ENCODE peak calls at places on chromosomes 5 and 9, in nine cellular contexts. F is transverse colon, N is prostate gland, R is sigmoid colon, P is K562, K is upper lobe of left lung, H is HCT116, J is breast epithelium, E is GM23338. L is an unnamed sample.

GRCh38 chr5:45417285-45417996 is 278.7 kb downstream of the HCN1 start:
- DNase-seq in F (no peak), N (no peak), R (no peak), P (no peak), K (no peak), H (no peak), J (no peak), E (no peak), L (no peak)

GRCh38 chr9:31574006-31574750 is 810.3 kb upstream of the ACO1 start:
- DNase-seq in F (no peak), N (no peak), R (no peak), P (no peak), K (no peak), H (no peak), J (no peak), E (no peak), L (no peak)

GRCh38 chr5:168132186-168132585 is 159.3 kb upstream of the WWC1 start:
- DNase-seq in F (no peak), N (no peak), R (no peak), P (no peak), K (no peak), H (no peak), J (no peak), E (no peak), L (no peak)

GRCh38 chr5:142420521-142420920 is 95.7 kb upstream of the SPRY4 start:
- DNase-seq in F (no peak), N (no peak), R (no peak), P (no peak), K (no peak), H (no peak), J (no peak), E (no peak), L (no peak)

GRCh38 chr5:55160493-55161209 is 680 bp downstream of the GPX8 start:
- DNase-seq in F (peak; percentile 61), N (peak; percentile 37), R (peak; percentile 86), P (peak; percentile 26), K (peak; percentile 25), H (peak; percentile 63), J (peak; percentile 49), E (peak; percentile 70), L (peak; percentile 34)

GRCh38 chr5:14153932-14154646 is 10.9 kb downstream of the TRIO start:
- DNase-seq in F (peak; percentile 78), N (peak; percentile 70), R (peak; percentile 93), P (no peak), K (peak; percentile 84), H (no peak), J (peak; percentile 51), E (peak; percentile 63), L (peak; percentile 58)

GRCh38 chr9:18429065-18429464 is 44.9 kb upstream of the ADAMTSL1 start:
- DNase-seq in F (no peak), N (no peak), R (no peak), P (no peak), K (no peak), H (no peak), J (no peak), E (no peak), L (no peak)

GRCh38 chr5:1522601-1523479 is 920 bp downstream of the LPCAT1 start:
- DNase-seq in F (peak; percentile 7), N (no peak), R (peak; percentile 63), P (peak; percentile 32), K (peak; percentile 20), H (no peak), J (no peak), E (no peak), L (peak; percentile 38)

GRCh38 chr5:32833127-32833526 is 122.0 kb downstream of the NPR3 start:
- DNase-seq in F (no peak), N (no peak), R (no peak), P (no peak), K (no peak), H (no peak), J (no peak), E (no peak), L (peak; percentile 34)

GRCh38 chr9:15404171-15404570 is 18.5 kb upstream of the SNAPC3 start:
- DNase-seq in F (no peak), N (no peak), R (no peak), P (no peak), K (no peak), H (no peak), J (no peak), E (no peak), L (no peak)

GRCh38 chr9:84744195-84744594 is 74.7 kb downstream of the NTRK2 start:
- DNase-seq in F (no peak), N (no peak), R (no peak), P (no peak), K (no peak), H (no peak), J (no peak), E (no peak), L (no peak)

GRCh38 chr9:80197661-80198060 is 625.9 kb downstream of the TLE4 start:
- DNase-seq in F (no peak), N (no peak), R (no peak), P (no peak), K (no peak), H (no peak), J (no peak), E (no peak), L (no peak)

GRCh38 chr9:101443358-101443757 is 7.8 kb upstream of the ALDOB start:
- DNase-seq in F (peak; percentile 14), N (no peak), R (peak; percentile 69), P (no peak), K (no peak), H (no peak), J (no peak), E (no peak), L (peak; percentile 87)

GRCh38 chr5:82375488-82376294 is 97.5 kb upstream of the RPS23 start:
- DNase-seq in F (no peak), N (no peak), R (no peak), P (no peak), K (no peak), H (no peak), J (no peak), E (no peak), L (no peak)

GRCh38 chr9:23887781-23888180 is 61.7 kb upstream of the ELAVL2 start:
- DNase-seq in F (no peak), N (no peak), R (no peak), P (no peak), K (no peak), H (no peak), J (no peak), E (no peak), L (no peak)

GRCh38 chr9:134554750-134555655 is 86.6 kb upstream of the COL5A1 start:
- DNase-seq in F (no peak), N (no peak), R (peak; percentile 63), P (no peak), K (no peak), H (no peak), J (no peak), E (no peak), L (no peak)

DNA sequence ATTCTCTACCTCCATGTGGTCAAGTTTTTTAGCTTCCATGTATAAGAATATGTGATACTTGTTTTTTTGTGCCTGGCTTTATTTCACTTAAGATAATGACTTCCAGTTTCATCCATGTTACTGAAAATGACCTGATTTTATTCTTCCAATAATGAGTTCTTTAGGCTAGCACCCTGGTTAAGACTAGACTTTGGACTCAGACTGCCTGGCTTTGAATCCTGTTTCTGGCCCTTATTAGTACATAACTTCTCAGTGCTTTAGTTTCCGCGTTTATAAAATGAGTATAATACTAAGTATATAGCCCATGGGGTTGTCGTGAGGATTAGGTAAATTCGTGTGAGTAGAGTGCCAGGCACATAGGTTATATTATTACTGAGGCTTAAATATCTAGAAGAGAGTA is 18.5 kb downstream of the KIAA1958 start:
- DNase-seq in F (no peak), N (no peak), R (no peak), P (no peak), K (no peak), H (no peak), J (no peak), E (no peak), L (no peak)
- H3K27ac ChIP-seq in F (no peak overlapping the region), N (no peak overlapping the region), R (no peak overlapping the region), P (no peak overlapping the region), K (no peak overlapping the region), H (no peak overlapping the region), J (no peak overlapping the region), E (peak overlapping the region; percentile 51), L (peak overlapping the region; percentile 11)

GRCh38 chr9:121508415-121508814 is 8.8 kb upstream of the GGTA1 start:
- DNase-seq in F (no peak), N (no peak), R (no peak), P (no peak), K (no peak), H (no peak), J (peak; percentile 45), E (peak; percentile 60), L (peak; percentile 41)

GRCh38 chr9:121509175-121509574 is 9.5 kb upstream of the GGTA1 start:
- DNase-seq in F (no peak), N (no peak), R (no peak), P (no peak), K (no peak), H (no peak), J (no peak), E (no peak), L (no peak)

GRCh38 chr9:121505903-121506640 is 6.4 kb upstream of the GGTA1 start:
- DNase-seq in F (no peak), N (no peak), R (no peak), P (no peak), K (no peak), H (no peak), J (no peak), E (no peak), L (no peak)

GRCh38 chr9:121510766-121511555 is 11.3 kb upstream of the GGTA1 start:
- DNase-seq in F (no peak), N (no peak), R (no peak), P (peak; percentile 17), K (no peak), H (no peak), J (no peak), E (no peak), L (no peak)
- H3K4me3 ChIP-seq in F (no peak overlapping the region), N (no peak overlapping the region), R (no peak overlapping the region), P (no peak overlapping the region), K (no peak overlapping the region), H (no peak overlapping the region), J (no peak overlapping the region), E (no peak overlapping the region), L (no peak overlapping the region)

GRCh38 chr9:103681435-103681834 is 412.7 kb upstream of the SMC2 start:
- DNase-seq in F (no peak), N (no peak), R (no peak), P (no peak), K (no peak), H (no peak), J (no peak), E (no peak), L (no peak)
- TF ChIP-seq POLR2AphosphoS5 in F (no peak), N (no peak), R (no peak), P (no peak), K (no peak), H (no peak), J (no peak), E (no peak), L (no peak)

DNA sequence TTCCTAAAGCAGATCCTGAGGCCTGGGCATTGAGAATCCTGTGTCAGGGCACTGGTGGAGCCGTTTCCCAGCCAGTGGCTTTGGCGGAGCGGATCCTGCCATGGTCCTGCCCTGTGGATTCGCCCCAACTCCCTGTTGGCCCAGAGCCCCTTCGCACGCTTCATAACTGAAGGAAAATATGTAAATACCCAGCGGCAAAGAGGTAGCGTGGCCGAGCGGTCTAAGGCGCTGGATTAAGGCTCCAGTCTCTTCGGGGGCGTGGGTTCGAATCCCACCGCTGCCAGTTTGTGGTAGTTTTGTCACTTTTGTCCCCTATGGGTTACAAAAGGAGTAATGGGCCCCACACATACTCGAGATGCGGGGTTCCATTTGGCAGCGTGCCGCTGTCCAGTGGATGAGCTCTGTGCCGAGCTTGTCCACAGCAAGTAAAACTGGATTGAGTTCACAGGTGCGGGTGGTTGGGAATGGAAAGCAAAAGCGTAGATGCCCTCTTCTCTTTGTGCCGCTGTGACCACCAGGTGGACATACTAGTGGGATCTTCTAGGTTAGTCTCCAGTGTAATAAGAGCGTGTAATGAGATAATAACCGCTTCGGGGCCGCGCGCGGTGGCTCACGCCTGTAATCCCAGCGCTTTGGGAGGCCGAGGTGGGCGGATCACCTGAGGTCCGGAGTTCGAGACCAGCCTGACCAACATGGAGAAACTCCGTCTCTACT is 17.3 kb downstream of the TRIM7 start:
- DNase-seq in F (peak; percentile 74), N (peak; percentile 74), R (peak; percentile 91), P (peak; percentile 93), K (peak; percentile 56), H (peak; percentile 86), J (peak; percentile 88), E (peak; percentile 85), L (peak; percentile 73)
- H3K27ac ChIP-seq in F (peak overlapping the region; percentile 97), N (peak overlapping the region; percentile 95), R (peak overlapping the region; percentile 93), P (peak overlapping the region; percentile 95), K (peak overlapping the region; percentile 23), H (peak overlapping the region; percentile 67), J (peak overlapping the region; percentile 94), E (no peak overlapping the region), L (no peak overlapping the region)